ENCODE peak calls at places on chromosomes 7 and 10, in eight cellular contexts. W, N, M, J, H, G, V and I are unnamed samples.

GRCh38 chr10:15718495-15719061 is 1.1 kb downstream of the ITGA8 start:
- DNase-seq in W (no peak), N (no peak), M (no peak), J (peak), H (no peak), G (no peak), V (no peak), I (no peak)

GRCh38 chr7:17989546-17989945 is 38.1 kb downstream of the PRPS1L1 start:
- DNase-seq in W (no peak), N (no peak), M (no peak), J (no peak), H (peak), G (no peak), V (peak), I (peak)

GRCh38 chr10:68184546-68184945 is 47.4 kb downstream of the ATOH7 start:
- DNase-seq in W (no peak), N (no peak), M (no peak), J (no peak), H (no peak), G (peak), V (no peak), I (no peak)

GRCh38 chr10:21530616-21531015 is 3.4 kb upstream of the MLLT10 start:
- DNase-seq in W (no peak), N (no peak), M (no peak), J (no peak), H (no peak), G (no peak), V (no peak), I (peak)

GRCh38 chr10:131093795-131094366 is 217.6 kb downstream of the TCERG1L start:
- DNase-seq in W (no peak), N (no peak), M (no peak), J (peak), H (no peak), G (no peak), V (no peak), I (no peak)

GRCh38 chr7:79420464-79420863 is 33.0 kb downstream of the MAGI2 start:
- DNase-seq in W (no peak), N (no peak), M (no peak), J (no peak), H (peak), G (peak), V (peak), I (peak)

GRCh38 chr10:79268100-79268670 is 79.1 kb upstream of the PPIF start:
- DNase-seq in W (no peak), N (no peak), M (no peak), J (no peak), H (no peak), G (peak), V (peak), I (peak)

GRCh38 chr10:66837990-66838389 is 87.8 kb upstream of the LRRTM3 start:
- DNase-seq in W (no peak), N (no peak), M (no peak), J (no peak), H (peak), G (peak), V (peak), I (peak)

GRCh38 chr7:151238190-151238810 is 6.0 kb downstream of the CHPF2 start:
- DNase-seq in W (no peak), N (no peak), M (no peak), J (peak), H (no peak), G (no peak), V (no peak), I (no peak)

GRCh38 chr10:29470355-29470705 is 164.4 kb downstream of the SVIL start:
- DNase-seq in W (peak), N (no peak), M (peak), J (peak), H (no peak), G (no peak), V (peak), I (no peak)

GRCh38 chr7:43170571-43170970 is 58.1 kb downstream of the HECW1 start:
- DNase-seq in W (no peak), N (no peak), M (no peak), J (no peak), H (no peak), G (no peak), V (no peak), I (no peak)

GRCh38 chr10:132096223-132096622 is 30.5 kb downstream of the JAKMIP3 start:
- DNase-seq in W (no peak), N (no peak), M (no peak), J (peak), H (peak), G (peak), V (peak), I (peak)

GRCh38 chr7:30476401-30477145 is 2.0 kb downstream of the NOD1 start:
- DNase-seq in W (no peak), N (no peak), M (no peak), J (no peak), H (no peak), G (peak), V (no peak), I (no peak)

GRCh38 chr10:98332623-98333269 is 64.8 kb upstream of the LOXL4 start:
- DNase-seq in W (no peak), N (no peak), M (no peak), J (no peak), H (no peak), G (no peak), V (no peak), I (no peak)

GRCh38 chr10:122112625-122113160 is 123.7 kb downstream of the TACC2 start:
- DNase-seq in W (peak), N (peak), M (peak), J (peak), H (peak), G (peak), V (peak), I (peak)

GRCh38 chr10:74282853-74283205 is 131.8 kb downstream of the ADK start:
- DNase-seq in W (no peak), N (no peak), M (no peak), J (no peak), H (no peak), G (peak), V (no peak), I (no peak)

GRCh38 chr10:17445400-17445998 is 8.9 kb downstream of the ST8SIA6 start:
- DNase-seq in W (peak), N (no peak), M (peak), J (no peak), H (no peak), G (no peak), V (no peak), I (no peak)

GRCh38 chr7:1675673-1676549 is 5.8 kb downstream of the ELFN1 start:
- DNase-seq in W (no peak), N (no peak), M (no peak), J (no peak), H (no peak), G (no peak), V (no peak), I (no peak)

GRCh38 chr10:71968553-71969474 is 4.6 kb downstream of the CHST3 start:
- DNase-seq in W (no peak), N (no peak), M (no peak), J (peak), H (no peak), G (no peak), V (no peak), I (no peak)

GRCh38 chr10:86440874-86441838 is 74.6 kb upstream of the GRID1 start:
- DNase-seq in W (no peak), N (no peak), M (no peak), J (no peak), H (no peak), G (peak), V (peak), I (peak)

GRCh38 chr10:117241541-117242462 is 888 bp downstream of the SLC18A2 start:
- DNase-seq in W (no peak), N (no peak), M (peak), J (peak), H (no peak), G (no peak), V (peak), I (no peak)

GRCh38 chr10:100654835-100655759 is 90.3 kb upstream of the PAX2 start:
- DNase-seq in W (no peak), N (no peak), M (peak), J (peak), H (no peak), G (no peak), V (no peak), I (no peak)

GRCh38 chr10:109881481-109881880 is 41.8 kb downstream of the XPNPEP1 start:
- DNase-seq in W (no peak), N (no peak), M (no peak), J (no peak), H (no peak), G (no peak), V (no peak), I (no peak)

GRCh38 chr7:101636822-101637623 is 7.9 kb upstream of the MYL10 start:
- DNase-seq in W (no peak), N (no peak), M (no peak), J (peak), H (no peak), G (no peak), V (no peak), I (no peak)

GRCh38 chr10:103125323-103126267 is 67.5 kb downstream of the NT5C2 start:
- DNase-seq in W (no peak), N (no peak), M (no peak), J (no peak), H (no peak), G (no peak), V (peak), I (peak)

GRCh38 chr7:55086413-55087201 is 67.8 kb downstream of the EGFR start:
- DNase-seq in W (no peak), N (peak), M (no peak), J (no peak), H (peak), G (peak), V (peak), I (peak)

GRCh38 chr7:5429857-5430611 is 6.4 kb upstream of the TNRC18 start:
- DNase-seq in W (peak), N (peak), M (peak), J (peak), H (no peak), G (no peak), V (peak), I (no peak)

DNA sequence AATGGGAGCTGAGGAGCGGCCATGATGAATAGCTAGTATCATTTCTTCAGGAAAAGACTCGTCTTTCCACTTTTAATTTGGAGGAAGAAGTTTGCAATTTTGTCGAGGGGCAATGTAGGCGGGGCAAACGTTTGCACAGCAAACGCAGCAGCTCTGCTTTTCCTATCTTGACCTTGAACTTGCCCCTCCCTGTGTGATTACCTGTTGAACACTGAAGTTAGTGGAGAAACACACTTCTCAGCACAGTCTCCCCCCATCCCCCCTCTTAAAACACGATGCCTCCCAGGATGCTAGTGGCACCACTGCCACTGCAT is 178 bp upstream of the EPDR1 start:
- DNase-seq in W (no peak), N (no peak), M (no peak), J (no peak), H (no peak), G (no peak), V (no peak), I (no peak)
- H3K4me3 ChIP-seq in W (peak), N (peak), M (peak), J (peak), H (no peak), G (peak), V (peak), I (peak)

DNA sequence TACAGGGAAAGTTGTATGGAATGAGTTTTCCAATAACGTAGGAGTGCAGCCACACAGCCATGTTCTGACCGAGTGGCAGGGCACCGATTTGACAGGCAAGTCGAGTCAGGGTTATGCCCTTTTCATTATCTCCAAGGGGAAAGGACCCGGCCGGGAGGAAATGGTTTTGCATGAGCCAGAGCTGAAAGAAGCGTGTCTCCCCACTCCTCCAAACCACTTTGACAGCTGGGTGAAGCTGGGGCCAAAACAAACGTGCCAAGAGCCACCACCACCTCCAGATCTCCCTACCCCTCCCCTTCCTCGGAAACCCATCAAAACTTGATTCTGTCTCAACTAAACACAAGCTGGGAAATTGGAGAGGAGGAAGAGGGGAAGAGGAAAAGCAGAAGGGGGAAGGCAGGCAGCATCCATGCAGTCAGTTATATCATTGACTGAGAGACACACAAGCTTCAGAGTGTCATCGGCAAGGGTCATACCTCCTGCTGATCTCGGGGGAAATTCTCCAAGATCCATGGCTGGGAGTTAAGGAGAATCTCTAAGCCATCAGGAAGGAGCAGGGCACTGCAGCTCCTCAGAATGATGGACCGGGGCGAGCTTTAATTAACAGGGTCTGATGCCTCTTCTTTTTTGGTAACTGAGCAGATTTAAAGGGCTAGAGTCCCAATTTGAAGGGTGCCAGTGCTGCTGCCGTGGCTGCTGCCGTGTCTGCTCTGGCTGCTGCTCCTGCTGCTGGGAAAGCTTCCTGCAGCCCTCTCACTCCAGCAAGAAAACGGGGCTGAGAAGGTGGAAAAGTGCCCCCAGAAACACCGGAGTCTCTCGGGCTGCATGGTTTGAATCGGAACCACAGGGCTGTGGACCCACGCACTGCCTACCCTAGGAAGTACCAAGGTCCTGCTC is 34.7 kb upstream of the CALN1 start:
- DNase-seq in W (no peak), N (no peak), M (peak), J (no peak), H (no peak), G (no peak), V (no peak), I (no peak)
- H3K4me3 ChIP-seq in W (no peak), N (no peak), M (no peak), J (no peak), H (no peak), G (no peak), V (no peak), I (no peak)

GRCh38 chr7:94635687-94636086 is 20.2 kb downstream of the SGCE start:
- DNase-seq in W (no peak), N (no peak), M (no peak), J (no peak), H (no peak), G (no peak), V (no peak), I (no peak)

GRCh38 chr7:94630855-94631254 is 25.1 kb downstream of the SGCE start:
- DNase-seq in W (no peak), N (no peak), M (no peak), J (no peak), H (no peak), G (no peak), V (peak), I (no peak)

GRCh38 chr7:94633025-94633341 is 22.9 kb downstream of the SGCE start:
- DNase-seq in W (no peak), N (no peak), M (no peak), J (no peak), H (no peak), G (no peak), V (no peak), I (no peak)

DNA sequence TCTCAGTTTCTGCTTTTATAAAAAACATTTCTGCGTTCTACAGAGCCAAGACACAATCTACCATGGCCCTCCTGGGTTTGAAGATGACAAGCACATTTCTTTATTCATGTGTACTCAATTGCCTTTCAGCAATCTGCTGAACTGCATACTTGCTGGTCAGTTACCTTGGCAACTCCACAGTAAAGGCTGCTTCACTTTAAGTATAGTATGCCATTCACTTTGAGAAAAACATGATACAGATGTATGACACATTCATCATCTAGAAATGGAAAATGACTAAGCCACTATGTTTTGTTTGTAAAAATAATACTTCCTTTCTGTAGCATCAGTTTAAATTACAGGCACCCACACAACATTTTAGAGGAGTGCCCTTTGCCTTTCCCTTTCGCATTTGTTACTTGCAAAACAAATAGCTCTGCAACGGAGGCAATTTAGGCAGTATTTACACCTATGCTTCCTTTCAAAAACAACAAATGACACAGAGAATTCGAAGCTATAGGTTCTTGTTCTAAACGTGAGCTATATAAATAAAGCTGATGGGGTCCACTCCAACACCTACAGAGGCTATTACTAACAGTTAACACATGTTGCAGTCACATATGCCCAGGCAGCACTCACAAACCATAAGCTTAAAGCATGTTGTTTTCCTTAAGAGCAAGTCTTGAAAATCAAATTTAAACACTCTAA is 23.5 kb downstream of the SGCE start:
- DNase-seq in W (no peak), N (no peak), M (no peak), J (no peak), H (no peak), G (peak), V (peak), I (peak)
- H3K4me3 ChIP-seq in W (no peak), N (no peak), M (no peak), J (no peak), H (no peak), G (no peak), V (no peak), I (no peak)

GRCh38 chr10:19930936-19931859 is 115.0 kb downstream of the PLXDC2 start:
- DNase-seq in W (no peak), N (no peak), M (no peak), J (no peak), H (no peak), G (peak), V (peak), I (peak)
- H3K4me3 ChIP-seq in W (peak), N (no peak), M (no peak), J (no peak), H (no peak), G (no peak), V (no peak), I (no peak)

GRCh38 chr10:33008499-33009243 is 50.6 kb upstream of the ITGB1 start:
- DNase-seq in W (no peak), N (peak), M (peak), J (peak), H (peak), G (peak), V (peak), I (peak)
- H3K4me3 ChIP-seq in W (no peak), N (no peak), M (no peak), J (no peak), H (no peak), G (no peak), V (no peak), I (no peak)

GRCh38 chr7:116630357-116630756 is 41.6 kb upstream of the MET start:
- DNase-seq in W (no peak), N (no peak), M (no peak), J (no peak), H (no peak), G (no peak), V (no peak), I (no peak)
- H3K4me3 ChIP-seq in W (no peak), N (no peak), M (no peak), J (no peak), H (no peak), G (no peak), V (no peak), I (no peak)

GRCh38 chr7:104553074-104553473 is 224.7 kb downstream of the LHFPL3 start:
- DNase-seq in W (no peak), N (no peak), M (no peak), J (no peak), H (no peak), G (no peak), V (peak), I (no peak)

GRCh38 chr7:104551226-104551625 is 222.8 kb downstream of the LHFPL3 start:
- DNase-seq in W (no peak), N (no peak), M (no peak), J (no peak), H (no peak), G (no peak), V (no peak), I (no peak)

GRCh38 chr7:104548861-104549260 is 220.5 kb downstream of the LHFPL3 start:
- DNase-seq in W (no peak), N (no peak), M (no peak), J (peak), H (no peak), G (no peak), V (no peak), I (no peak)

GRCh38 chr7:104552102-104552501 is 223.7 kb downstream of the LHFPL3 start:
- DNase-seq in W (peak), N (peak), M (peak), J (peak), H (peak), G (peak), V (peak), I (peak)

GRCh38 chr7:104550362-104550761 is 222.0 kb downstream of the LHFPL3 start:
- DNase-seq in W (no peak), N (no peak), M (no peak), J (no peak), H (no peak), G (no peak), V (no peak), I (peak)
- H3K4me3 ChIP-seq in W (no peak), N (no peak), M (no peak), J (no peak), H (no peak), G (no peak), V (no peak), I (no peak)

GRCh38 chr7:27193335-27194001 is 6.4 kb downstream of the HOXA13 start:
- DNase-seq in W (no peak), N (no peak), M (peak), J (peak), H (no peak), G (no peak), V (no peak), I (no peak)
- H3K4me3 ChIP-seq in W (peak), N (no peak), M (no peak), J (no peak), H (peak), G (no peak), V (no peak), I (no peak)

GRCh38 chr7:113087278-113087998 is 811 bp upstream of the GPR85 start:
- DNase-seq in W (no peak), N (no peak), M (peak), J (peak), H (peak), G (peak), V (peak), I (peak)

GRCh38 chr7:113085781-113086390 is 741 bp downstream of the GPR85 start:
- DNase-seq in W (no peak), N (no peak), M (peak), J (peak), H (no peak), G (peak), V (peak), I (peak)

GRCh38 chr7:113084499-113085172 is 2.0 kb downstream of the GPR85 start:
- DNase-seq in W (no peak), N (no peak), M (no peak), J (no peak), H (no peak), G (no peak), V (no peak), I (no peak)

GRCh38 chr7:113086928-113087277 is 276 bp upstream of the GPR85 start:
- DNase-seq in W (no peak), N (no peak), M (no peak), J (no peak), H (no peak), G (no peak), V (no peak), I (no peak)

DNA sequence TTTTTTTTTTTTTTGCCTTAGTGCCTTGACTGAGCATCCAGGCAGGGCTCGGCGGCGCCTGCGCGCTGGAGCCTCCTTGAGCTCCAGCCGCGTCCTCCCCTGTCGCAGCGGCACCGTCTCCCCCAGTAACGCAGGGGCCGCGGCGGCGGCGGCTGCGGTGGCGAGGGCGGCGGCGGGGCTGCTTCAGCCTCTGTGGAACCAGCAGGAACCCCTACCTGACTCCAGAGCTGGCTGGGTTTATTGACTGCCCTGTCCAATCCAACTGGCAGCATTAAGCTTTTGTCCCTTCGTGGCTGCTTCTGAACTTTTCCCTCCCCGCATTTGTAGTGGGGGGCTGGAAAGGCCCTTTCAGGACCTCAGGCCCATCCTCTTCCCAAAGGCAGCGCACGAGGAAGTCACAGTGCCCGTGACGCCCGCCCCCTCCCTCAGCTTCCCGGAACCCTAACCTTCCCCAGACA is at the start of gene GPR85:
- DNase-seq in W (peak), N (no peak), M (peak), J (peak), H (no peak), G (peak), V (peak), I (peak)
- H3K4me3 ChIP-seq in W (peak), N (peak), M (peak), J (peak), H (peak), G (peak), V (peak), I (peak)